ENCODE peak calls at places on chromosomes 5 and 9, in six cellular contexts. Y is PC-3, C is heart left ventricle, A is DND-41, E is pancreas, G is sigmoid colon. Z is an unnamed sample.

GRCh38 chr5:167304834-167305469 is 986.5 kb upstream of the WWC1 start:
- DNase-seq in Y (no peak), C (no peak), A (no peak), E (no peak), G (no peak), Z (no peak)

GRCh38 chr9:99112750-99113417 is 8.0 kb downstream of the TGFBR1 start:
- DNase-seq in Y (no peak), C (no peak), A (peak; percentile 76), E (no peak), G (no peak), Z (no peak)

GRCh38 chr9:23621924-23622323 is 204.1 kb downstream of the ELAVL2 start:
- DNase-seq in Y (peak; percentile 73), C (no peak), A (no peak), E (no peak), G (no peak), Z (peak; percentile 17)

GRCh38 chr9:94086468-94086867 is 2.2 kb downstream of the PTPDC1 start:
- DNase-seq in Y (peak; percentile 91), C (no peak), A (no peak), E (no peak), G (no peak), Z (no peak)

GRCh38 chr9:122103985-122104384 is 10.9 kb upstream of the TTLL11 start:
- DNase-seq in Y (no peak), C (no peak), A (no peak), E (no peak), G (no peak), Z (no peak)

GRCh38 chr9:94922098-94922607 is 195.7 kb downstream of the AOPEP start:
- DNase-seq in Y (peak; percentile 87), C (peak; percentile 46), A (no peak), E (no peak), G (peak; percentile 76), Z (peak; percentile 79)

GRCh38 chr5:3282841-3283240 is 312.8 kb upstream of the IRX1 start:
- DNase-seq in Y (no peak), C (no peak), A (no peak), E (no peak), G (no peak), Z (no peak)

GRCh38 chr5:83510199-83510730 is 38.7 kb downstream of the VCAN start:
- DNase-seq in Y (no peak), C (no peak), A (no peak), E (no peak), G (no peak), Z (no peak)

GRCh38 chr9:114171500-114171899 is 16.2 kb downstream of the COL27A1 start:
- DNase-seq in Y (no peak), C (no peak), A (no peak), E (no peak), G (no peak), Z (no peak)

GRCh38 chr5:113311301-113311700 is 123.5 kb downstream of the TSSK1B start:
- DNase-seq in Y (no peak), C (no peak), A (no peak), E (no peak), G (no peak), Z (no peak)

GRCh38 chr9:111482656-111483418 is 1.3 kb downstream of the ECPAS start:
- DNase-seq in Y (peak; percentile 41), C (peak; percentile 76), A (no peak), E (peak; percentile 89), G (peak; percentile 88), Z (peak; percentile 90)

GRCh38 chr5:157463621-157464407 is 3.8 kb downstream of the NIPAL4 start:
- DNase-seq in Y (peak; percentile 64), C (no peak), A (no peak), E (no peak), G (no peak), Z (no peak)

DNA sequence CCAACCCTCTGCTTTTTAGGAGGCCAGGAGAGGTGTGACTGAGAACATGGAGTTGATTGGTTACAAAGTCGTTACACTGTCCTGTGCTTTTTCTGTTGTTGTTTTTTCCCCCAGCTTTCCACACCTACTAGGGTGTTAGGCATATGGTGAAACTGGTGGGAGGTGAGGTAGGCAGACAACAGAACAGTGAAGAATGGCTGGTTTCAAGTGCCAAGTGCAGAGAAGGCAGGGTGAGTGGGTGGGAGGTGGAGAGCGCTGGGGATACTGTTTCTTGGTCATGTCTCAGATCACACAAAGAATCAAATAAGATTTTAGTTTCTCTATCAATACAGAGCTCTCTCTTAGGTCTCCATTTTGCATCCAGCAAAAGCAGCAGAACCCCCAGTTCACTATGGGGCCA is 2.2 kb upstream of the SPTAN1 start:
- DNase-seq in Y (no peak), C (no peak), A (no peak), E (no peak), G (no peak), Z (no peak)
- H3K4me3 ChIP-seq in Y (no peak overlapping the region), C (no peak overlapping the region), A (no peak overlapping the region), E (no peak overlapping the region), G (no peak overlapping the region), Z (no peak overlapping the region)

DNA sequence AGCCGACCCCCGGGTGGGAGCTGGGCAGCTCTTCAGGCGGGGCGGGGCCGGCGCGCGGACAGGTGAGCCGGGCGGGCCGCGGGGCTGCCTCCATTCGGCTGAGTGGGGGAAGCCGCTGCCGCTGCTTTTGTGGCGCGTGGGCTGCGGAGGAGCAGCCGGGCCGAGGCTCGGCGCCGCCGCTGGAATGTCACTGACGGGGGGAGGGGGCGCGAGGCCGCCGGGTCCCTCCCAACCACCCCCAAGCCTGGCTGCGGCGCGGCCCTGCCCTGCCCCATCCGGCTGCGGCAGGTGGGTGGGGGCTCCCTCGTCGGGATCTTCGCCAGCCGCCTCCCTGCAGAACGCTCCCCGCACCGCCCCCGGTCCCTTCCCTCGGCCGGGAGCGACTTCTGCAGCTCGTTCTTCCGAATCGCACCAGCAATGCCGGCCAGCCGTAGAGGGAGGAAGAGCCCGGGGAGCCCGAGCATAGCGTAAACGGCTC is 396 bp downstream of the SPTAN1 start:
- DNase-seq in Y (peak; percentile 14), C (peak; percentile 56), A (peak; percentile 65), E (peak; percentile 85), G (peak; percentile 79), Z (peak; percentile 84)
- H3K4me1 ChIP-seq in Y (peaks cover 47% of the 10 kb centered on the region), C (peaks cover 18% of the 10 kb centered on the region), A (peaks cover 49% of the 10 kb centered on the region), E (peaks cover 14% of the 10 kb centered on the region), G (no peaks in the 10 kb centered on the region), Z (peaks cover 12% of the 10 kb centered on the region)

GRCh38 chr5:35149041-35149440 is 81.2 kb downstream of the PRLR start:
- DNase-seq in Y (no peak), C (no peak), A (no peak), E (no peak), G (no peak), Z (no peak)

GRCh38 chr5:35145671-35146317 is 84.5 kb downstream of the PRLR start:
- DNase-seq in Y (peak; percentile 53), C (no peak), A (no peak), E (no peak), G (no peak), Z (no peak)

GRCh38 chr5:35146386-35146785 is 83.9 kb downstream of the PRLR start:
- DNase-seq in Y (peak; percentile 17), C (no peak), A (no peak), E (no peak), G (no peak), Z (no peak)

GRCh38 chr5:35141739-35142138 is 88.5 kb downstream of the PRLR start:
- DNase-seq in Y (no peak), C (no peak), A (no peak), E (no peak), G (no peak), Z (no peak)

GRCh38 chr5:35143841-35144240 is 86.4 kb downstream of the PRLR start:
- DNase-seq in Y (no peak), C (no peak), A (no peak), E (no peak), G (no peak), Z (no peak)
- H3K27me3 ChIP-seq in Y (peaks cover 7% of the 10 kb centered on the region), C (no peaks in the 10 kb centered on the region), A (peaks cover 5% of the 10 kb centered on the region), E (no peaks in the 10 kb centered on the region), G (no peaks in the 10 kb centered on the region), Z (no peaks in the 10 kb centered on the region)

GRCh38 chr9:137278913-137279711 is 1.6 kb downstream of the TOR4A start:
- DNase-seq in Y (no peak), C (peak; percentile 32), A (no peak), E (no peak), G (no peak), Z (no peak)

GRCh38 chr9:137279741-137280477 is 2.4 kb downstream of the TOR4A start:
- DNase-seq in Y (no peak), C (peak; percentile 33), A (no peak), E (no peak), G (no peak), Z (no peak)

GRCh38 chr9:137276757-137277328 is 683 bp upstream of the TOR4A start:
- DNase-seq in Y (peak; percentile 41), C (peak; percentile 91), A (no peak), E (peak; percentile 84), G (peak; percentile 91), Z (peak; percentile 88)

GRCh38 chr9:137277329-137278041 is at the start of gene TOR4A:
- DNase-seq in Y (peak; percentile 86), C (peak; percentile 95), A (no peak), E (peak; percentile 89), G (peak; percentile 91), Z (peak; percentile 93)

DNA sequence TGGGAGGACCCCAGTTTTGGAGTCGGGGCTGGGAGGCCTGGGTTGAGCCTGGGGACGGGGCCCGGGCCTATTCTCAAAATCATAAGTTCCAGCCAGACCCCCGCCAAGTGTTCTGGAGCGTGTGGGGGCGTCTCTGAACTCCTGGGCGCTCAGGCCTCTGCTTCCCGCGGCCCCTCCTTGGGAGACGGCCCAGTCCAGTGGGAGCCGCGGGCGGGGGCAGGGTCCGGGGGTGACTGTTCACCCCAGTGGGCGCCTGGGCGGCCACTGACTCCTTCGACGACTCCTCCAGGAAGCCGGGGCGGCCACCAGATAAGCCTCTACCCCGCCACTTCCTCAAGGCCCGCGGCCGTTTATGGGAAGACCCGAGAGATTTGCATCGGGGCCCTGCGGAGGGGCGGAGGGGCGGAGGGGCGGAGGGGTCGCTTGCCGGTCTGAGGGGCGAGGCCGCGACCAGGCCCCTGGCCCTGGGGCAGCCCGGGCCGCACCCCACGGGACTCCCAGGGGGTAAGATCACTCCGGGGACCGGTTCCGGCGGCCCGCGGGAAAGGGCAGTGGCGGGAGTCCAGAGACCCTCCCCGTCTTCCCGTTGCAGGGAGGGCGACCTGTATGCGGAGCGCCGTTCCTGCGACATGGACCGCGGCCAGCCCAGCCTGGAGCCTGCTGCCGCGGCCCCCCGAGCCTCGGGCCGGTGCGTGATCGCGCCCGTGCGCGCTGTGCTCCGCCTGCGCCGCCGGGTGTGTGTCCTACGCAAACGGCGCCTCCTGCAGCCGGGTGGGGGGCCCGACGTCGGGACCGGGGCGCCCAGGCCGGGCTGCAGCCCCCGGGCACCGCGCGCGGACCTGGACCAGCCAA is 761 bp downstream of the TOR4A start:
- DNase-seq in Y (no peak), C (peak; percentile 74), A (no peak), E (peak; percentile 78), G (no peak), Z (peak; percentile 85)
- H3K4me3 ChIP-seq in Y (peak overlapping the region; percentile 67), C (peak overlapping the region; percentile 19), A (no peak overlapping the region), E (peak overlapping the region; percentile 45), G (peak overlapping the region; percentile 49), Z (peak overlapping the region; percentile 53)